ENCODE peak calls at places on chromosomes 13 and 19, in eight cellular contexts. H, V, P, X, G, T, D and Q are unnamed samples. For H3K4me1, the result is how much of the 10 kb centered on the place peaks cover.

GRCh38 chr19:48554385-48555091 is 2.6 kb downstream of the SULT2B1 start:
- DNase-seq in H (peak), V (no peak), P (no peak), X (no peak), G (no peak), T (no peak), D (no peak), Q (no peak)

GRCh38 chr13:44197791-44198770 is 175.5 kb upstream of the SERP2 start:
- DNase-seq in H (no peak), V (no peak), P (no peak), X (peak), G (peak), T (no peak), D (peak), Q (no peak)

GRCh38 chr19:37990362-37990761 is 83.4 kb downstream of the SIPA1L3 start:
- DNase-seq in H (no peak), V (no peak), P (no peak), X (no peak), G (no peak), T (no peak), D (peak), Q (no peak)

GRCh38 chr19:54026656-54027055 is 35.2 kb downstream of the CACNG6 start:
- DNase-seq in H (no peak), V (no peak), P (no peak), X (no peak), G (no peak), T (no peak), D (peak), Q (no peak)

GRCh38 chr13:67219113-67219512 is 11.0 kb downstream of the PCDH9 start:
- DNase-seq in H (no peak), V (no peak), P (no peak), X (no peak), G (no peak), T (no peak), D (no peak), Q (no peak)

GRCh38 chr19:46852830-46853229 is 2.2 kb upstream of the AP2S1 start:
- DNase-seq in H (no peak), V (no peak), P (no peak), X (no peak), G (no peak), T (no peak), D (no peak), Q (no peak)

GRCh38 chr19:1061987-1062386 is 5.0 kb upstream of the ARHGAP45 start:
- DNase-seq in H (no peak), V (no peak), P (no peak), X (no peak), G (no peak), T (no peak), D (no peak), Q (no peak)

GRCh38 chr13:61286148-61286745 is 129.4 kb downstream of the PCDH20 start:
- DNase-seq in H (no peak), V (no peak), P (no peak), X (no peak), G (no peak), T (no peak), D (no peak), Q (peak)

GRCh38 chr19:19461671-19462622 is 53.4 kb downstream of the TSSK6 start:
- DNase-seq in H (peak), V (peak), P (peak), X (no peak), G (no peak), T (peak), D (no peak), Q (peak)

GRCh38 chr19:31641591-31641990 is 292.4 kb upstream of the TSHZ3 start:
- DNase-seq in H (no peak), V (no peak), P (no peak), X (no peak), G (no peak), T (no peak), D (peak), Q (peak)

GRCh38 chr13:109422163-109422562 is 364.2 kb downstream of the IRS2 start:
- DNase-seq in H (no peak), V (no peak), P (no peak), X (no peak), G (no peak), T (no peak), D (no peak), Q (no peak)

GRCh38 chr19:5782945-5783919 is 1.3 kb downstream of the PRR22 start:
- DNase-seq in H (peak), V (no peak), P (no peak), X (no peak), G (no peak), T (no peak), D (no peak), Q (no peak)

GRCh38 chr13:29909975-29910674 is 59.7 kb upstream of the UBL3 start:
- DNase-seq in H (no peak), V (no peak), P (no peak), X (peak), G (no peak), T (no peak), D (peak), Q (peak)

GRCh38 chr13:48491423-48492122 is 41.3 kb downstream of the RCBTB2 start:
- DNase-seq in H (no peak), V (no peak), P (no peak), X (peak), G (no peak), T (no peak), D (peak), Q (no peak)

GRCh38 chr19:17996826-17997316 is 11.1 kb upstream of the ARRDC2 start:
- DNase-seq in H (peak), V (peak), P (peak), X (peak), G (peak), T (peak), D (peak), Q (peak)

GRCh38 chr13:97257800-97258799 is 36.0 kb downstream of the MBNL2 start:
- DNase-seq in H (peak), V (peak), P (no peak), X (peak), G (no peak), T (peak), D (peak), Q (no peak)

GRCh38 chr19:2187164-2187563 is 23.4 kb downstream of the DOT1L start:
- DNase-seq in H (no peak), V (no peak), P (no peak), X (no peak), G (no peak), T (no peak), D (no peak), Q (no peak)
- H3K4me1 ChIP-seq in H (under half), V (under half), P (under half), X (under half), G (under half), T (half or more), D (under half), Q (under half)

GRCh38 chr19:13083008-13083404 is 19.7 kb downstream of the LYL1 start:
- DNase-seq in H (no peak), V (no peak), P (no peak), X (no peak), G (no peak), T (no peak), D (no peak), Q (no peak)
- H3K4me1 ChIP-seq in H (under half), V (under half), P (under half), X (under half), G (under half), T (under half), D (under half), Q (under half)

GRCh38 chr13:33153421-33154381 is 131.9 kb downstream of the STARD13 start:
- DNase-seq in H (no peak), V (peak), P (peak), X (peak), G (no peak), T (peak), D (no peak), Q (no peak)
- H3K4me1 ChIP-seq in H (under half), V (under half), P (under half), X (under half), G (under half), T (under half), D (under half), Q (under half)

GRCh38 chr13:40980466-40980865 is 38.6 kb downstream of the ELF1 start:
- DNase-seq in H (no peak), V (no peak), P (no peak), X (no peak), G (no peak), T (no peak), D (no peak), Q (no peak)
- H3K4me1 ChIP-seq in H (under half), V (half or more), P (half or more), X (under half), G (under half), T (under half), D (under half), Q (under half)

DNA sequence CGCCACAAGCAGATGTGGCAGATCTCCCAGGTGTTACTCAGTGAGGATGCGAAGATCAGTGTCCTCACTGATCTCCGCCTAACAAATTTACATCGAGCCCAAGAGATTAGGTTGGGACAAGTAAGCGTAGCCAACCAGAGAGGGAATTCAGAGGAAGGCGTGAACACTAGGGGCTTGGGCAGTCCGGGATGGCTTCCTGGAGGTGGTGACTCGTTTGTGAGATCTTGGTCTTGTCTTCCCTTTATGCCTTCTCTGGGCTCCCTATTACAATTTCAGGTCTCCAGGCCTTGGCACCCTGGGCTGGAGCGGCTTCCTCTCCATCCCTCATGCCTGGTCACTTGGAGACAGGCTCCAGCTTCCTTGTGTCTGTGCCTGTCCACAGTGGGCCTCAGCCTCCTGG is 6.2 kb downstream of the SF3A2 start:
- DNase-seq in H (no peak), V (no peak), P (no peak), X (no peak), G (no peak), T (no peak), D (no peak), Q (no peak)
- H3K4me1 ChIP-seq in H (under half), V (half or more), P (half or more), X (under half), G (under half), T (half or more), D (under half), Q (under half)

GRCh38 chr19:14383898-14384669 is 2.8 kb downstream of the ADGRE5 start:
- DNase-seq in H (peak), V (no peak), P (peak), X (peak), G (peak), T (no peak), D (peak), Q (peak)
- H3K4me1 ChIP-seq in H (under half), V (half or more), P (half or more), X (under half), G (under half), T (under half), D (under half), Q (under half)

GRCh38 chr13:27018882-27019281 is 152.7 kb downstream of the USP12 start:
- DNase-seq in H (no peak), V (no peak), P (peak), X (no peak), G (no peak), T (no peak), D (no peak), Q (no peak)

GRCh38 chr13:27020415-27020814 is 151.2 kb downstream of the USP12 start:
- DNase-seq in H (no peak), V (no peak), P (no peak), X (no peak), G (no peak), T (no peak), D (no peak), Q (no peak)

GRCh38 chr13:27018230-27018875 is 153.3 kb downstream of the USP12 start:
- DNase-seq in H (no peak), V (no peak), P (peak), X (no peak), G (no peak), T (no peak), D (no peak), Q (no peak)

GRCh38 chr13:27014406-27015359 is 156.9 kb downstream of the USP12 start:
- DNase-seq in H (no peak), V (no peak), P (no peak), X (no peak), G (no peak), T (no peak), D (no peak), Q (no peak)

GRCh38 chr13:27016871-27017270 is 154.7 kb downstream of the USP12 start:
- DNase-seq in H (no peak), V (no peak), P (peak), X (no peak), G (no peak), T (no peak), D (no peak), Q (no peak)
- H3K4me1 ChIP-seq in H (under half), V (under half), P (under half), X (under half), G (under half), T (under half), D (under half), Q (under half)